ENCODE peak calls at places on chromosomes 4 and X, in five cellular contexts. C is HCT116, H is HepG2, B is endothelial cell of umbilical vein, M is K562. G is an unnamed sample.

GRCh38 chr4:55364691-55365346 is 18.8 kb downstream of the SRD5A3 start:
- DNase-seq in C (no peak), H (no peak), B (peak; percentile 74), M (no peak), G (peak; percentile 68)

GRCh38 chr4:4225915-4226605 is 669 bp downstream of the OTOP1 start:
- DNase-seq in C (no peak), H (no peak), B (no peak), M (no peak), G (peak; percentile 39)

GRCh38 chrX:27599928-27600327 is 9.8 kb downstream of the DCAF8L2 start:
- DNase-seq in C (no peak), H (peak; percentile 0), B (peak; percentile 70), M (no peak), G (no peak)

GRCh38 chr4:62302710-62303109 is 1102.6 kb downstream of the ADGRL3 start:
- DNase-seq in C (no peak), H (no peak), B (no peak), M (no peak), G (no peak)

GRCh38 chr4:180589575-180589974 is 1653.6 kb upstream of the TENM3 start:
- DNase-seq in C (no peak), H (no peak), B (no peak), M (no peak), G (no peak)

GRCh38 chr4:73345399-73345975 is 58.6 kb upstream of the ALB start:
- DNase-seq in C (no peak), H (peak; percentile 93), B (no peak), M (no peak), G (no peak)

GRCh38 chrX:6257025-6257424 is 28.4 kb upstream of the NLGN4X start:
- DNase-seq in C (no peak), H (no peak), B (no peak), M (no peak), G (no peak)

GRCh38 chrX:110852180-110852579 is 56.6 kb upstream of the CHRDL1 start:
- DNase-seq in C (no peak), H (no peak), B (no peak), M (peak; percentile 33), G (peak; percentile 37)

GRCh38 chrX:74449937-74450330 is 28.6 kb downstream of the SLC16A2 start:
- DNase-seq in C (no peak), H (no peak), B (no peak), M (no peak), G (no peak)

GRCh38 chrX:38304010-38304409 is 23.3 kb downstream of the RPGR start:
- DNase-seq in C (no peak), H (peak; percentile 11), B (peak; percentile 60), M (peak; percentile 9), G (peak; percentile 55)

GRCh38 chr4:152614337-152614736 is 65.5 kb downstream of the TMEM154 start:
- DNase-seq in C (no peak), H (no peak), B (no peak), M (no peak), G (no peak)

GRCh38 chr4:167230744-167231143 is 3.5 kb downstream of the SPOCK3 start:
- DNase-seq in C (no peak), H (no peak), B (no peak), M (no peak), G (no peak)

GRCh38 chr4:167234388-167234881 is at the start of gene SPOCK3:
- DNase-seq in C (peak; percentile 18), H (no peak), B (peak; percentile 41), M (no peak), G (peak; percentile 71)

GRCh38 chr4:167238226-167238625 is 3.9 kb upstream of the SPOCK3 start:
- DNase-seq in C (no peak), H (no peak), B (no peak), M (no peak), G (no peak)

GRCh38 chr4:167232805-167233522 is 1.3 kb downstream of the SPOCK3 start:
- DNase-seq in C (no peak), H (no peak), B (no peak), M (no peak), G (peak; percentile 40)

GRCh38 chr4:167233523-167234387 is 539 bp downstream of the SPOCK3 start:
- DNase-seq in C (no peak), H (no peak), B (peak; percentile 23), M (no peak), G (peak; percentile 41)
- TF ChIP-seq EZH2 in C (no peak), H (no peak), B (peak; percentile 15), M (no peak), G (no peak)

GRCh38 chr4:17029432-17029831 is 131.0 kb upstream of the LDB2 start:
- DNase-seq in C (no peak), H (no peak), B (no peak), M (no peak), G (no peak)

GRCh38 chr4:17027495-17027894 is 129.1 kb upstream of the LDB2 start:
- DNase-seq in C (peak; percentile 73), H (no peak), B (peak; percentile 87), M (no peak), G (no peak)

GRCh38 chr4:17029964-17030363 is 131.5 kb upstream of the LDB2 start:
- DNase-seq in C (no peak), H (no peak), B (no peak), M (no peak), G (no peak)

GRCh38 chr4:17033256-17034245 is 135.1 kb upstream of the LDB2 start:
- DNase-seq in C (no peak), H (no peak), B (no peak), M (no peak), G (no peak)

GRCh38 chr4:17030543-17030942 is 132.1 kb upstream of the LDB2 start:
- DNase-seq in C (peak; percentile 59), H (no peak), B (peak; percentile 84), M (no peak), G (no peak)
- H3K4me2 ChIP-seq in C (peak overlapping the region; percentile 43), H (no peak overlapping the region), B (peak overlapping the region; percentile 58), M (no peak overlapping the region), G (no peak overlapping the region)

DNA sequence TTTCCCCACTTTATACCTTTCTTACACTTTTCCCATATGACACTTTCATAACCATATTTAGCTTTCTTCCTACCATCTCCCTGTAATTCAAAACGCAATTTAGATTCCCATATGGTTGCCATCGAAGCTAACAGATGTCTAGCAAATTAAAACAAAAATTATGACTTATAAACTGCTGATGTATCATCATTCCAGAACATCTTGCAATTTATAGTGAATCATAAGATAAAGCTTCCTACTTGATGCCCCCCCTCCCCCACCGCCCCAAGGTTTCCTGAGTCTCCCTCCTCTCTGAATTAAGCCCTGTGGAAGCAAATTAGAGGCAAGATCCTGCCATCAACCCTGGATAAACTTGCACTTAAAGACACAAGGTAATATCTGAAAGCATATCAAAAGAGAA is 5.4 kb downstream of the TSPAN5 start:
- DNase-seq in C (no peak), H (no peak), B (no peak), M (no peak), G (no peak)
- TF ChIP-seq POLR2AphosphoS5 in C (no peak), H (no peak), B (no peak), M (no peak), G (no peak)

DNA sequence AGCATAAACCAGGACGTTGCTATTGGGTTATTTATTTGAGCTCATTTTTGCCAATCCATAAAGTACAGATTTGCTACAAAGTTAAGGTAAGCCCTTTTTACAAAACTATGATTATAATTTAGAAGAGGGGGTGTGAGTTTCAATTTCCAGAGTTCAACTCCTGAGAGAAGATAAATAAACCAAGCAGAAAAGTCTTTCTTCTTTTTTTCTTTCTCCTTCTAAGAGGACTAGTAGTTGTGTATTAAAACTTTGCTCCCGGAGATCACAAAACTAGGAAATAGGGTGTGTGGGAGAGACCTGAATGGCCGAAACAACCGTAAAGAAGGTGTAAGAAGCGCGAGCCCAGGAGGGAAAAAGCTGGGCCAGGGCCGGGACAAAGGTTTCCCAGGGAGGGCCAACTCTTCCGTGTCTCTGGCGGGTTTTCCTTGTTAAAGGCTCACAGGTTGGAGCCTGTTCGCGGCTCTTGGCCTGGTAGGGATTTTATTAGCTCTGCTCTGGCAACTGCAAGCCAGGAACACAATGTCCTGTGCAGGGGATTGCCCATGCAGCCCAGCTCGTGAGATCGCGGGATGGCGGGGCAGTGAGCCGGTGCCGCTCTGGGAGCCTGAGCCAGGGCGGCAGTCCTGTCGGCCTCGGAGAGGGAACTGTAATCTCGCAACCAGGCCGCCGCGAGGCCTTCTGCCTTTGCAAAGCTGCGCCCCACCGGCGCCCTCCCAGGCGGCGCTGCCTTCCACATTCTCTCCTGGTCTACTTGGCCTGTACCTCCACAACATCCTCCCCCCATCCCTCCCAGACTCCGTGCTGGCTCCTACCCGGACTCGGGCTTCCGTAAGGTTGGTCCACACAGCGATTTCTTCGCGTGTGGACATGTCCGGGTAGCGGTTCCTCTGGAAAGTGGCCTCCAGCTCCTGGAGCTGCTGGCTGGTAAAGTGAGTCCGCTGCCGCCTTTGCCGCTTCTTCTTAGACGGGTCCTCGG is 2.2 kb downstream of the PITX2 start:
- DNase-seq in C (no peak), H (no peak), B (peak; percentile 40), M (no peak), G (peak; percentile 88)
- TF ChIP-seq EZH2 in C (no peak), H (no peak), B (peak; percentile 93), M (no peak), G (peak; percentile 72)

DNA sequence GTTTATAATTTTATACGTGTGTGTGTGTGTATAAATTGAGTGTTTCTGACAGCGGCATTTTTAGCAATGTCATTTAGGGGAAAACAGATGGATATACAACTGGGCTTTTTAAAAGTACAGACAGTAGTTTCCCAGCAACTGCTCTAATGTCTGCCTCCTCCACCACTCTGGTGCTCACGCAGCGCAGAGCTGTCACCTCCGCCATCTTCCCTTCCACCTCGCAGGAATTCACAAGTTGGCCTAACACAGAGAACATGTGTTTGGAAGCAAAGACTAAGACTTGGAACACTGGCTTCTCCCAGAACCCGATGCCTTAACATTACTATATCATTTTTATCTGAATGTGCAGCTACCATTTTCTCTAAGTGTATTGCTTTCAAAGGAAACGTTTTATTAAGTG is 158.3 kb upstream of the FSTL5 start:
- DNase-seq in C (no peak), H (no peak), B (no peak), M (no peak), G (no peak)
- H3K4me2 ChIP-seq in C (no peak overlapping the region), H (no peak overlapping the region), B (no peak overlapping the region), M (no peak overlapping the region), G (no peak overlapping the region)

GRCh38 chr4:14910411-14910810 is 91.9 kb upstream of the CPEB2 start:
- DNase-seq in C (no peak), H (no peak), B (no peak), M (no peak), G (no peak)

GRCh38 chr4:14902337-14902736 is 99.9 kb upstream of the CPEB2 start:
- DNase-seq in C (no peak), H (no peak), B (no peak), M (no peak), G (no peak)

GRCh38 chr4:14908635-14909034 is 93.6 kb upstream of the CPEB2 start:
- DNase-seq in C (peak; percentile 12), H (no peak), B (no peak), M (no peak), G (no peak)

GRCh38 chr4:14912426-14912825 is 89.9 kb upstream of the CPEB2 start:
- DNase-seq in C (no peak), H (no peak), B (no peak), M (no peak), G (no peak)

GRCh38 chr4:14906805-14907204 is 95.5 kb upstream of the CPEB2 start:
- DNase-seq in C (no peak), H (no peak), B (no peak), M (no peak), G (no peak)
- TF ChIP-seq POLR2AphosphoS5 in C (no peak), H (no peak), B (no peak), M (no peak), G (no peak)

GRCh38 chr4:70080205-70080604 is 30.0 kb downstream of the HTN1 start:
- DNase-seq in C (no peak), H (no peak), B (no peak), M (no peak), G (no peak)
- TF ChIP-seq EZH2 in C (no peak), H (no peak), B (no peak), M (no peak), G (no peak)

G was measured in GM23338.